ENCODE peak calls at places on chromosomes 5 and 9, in nine cellular contexts. One of them, this sample, is unnamed.

GRCh38 chr5:58958701-58959100 is 375.8 kb downstream of the RAB3C start:
- DNase-seq in spleen: no peak
- DNase-seq in WERI-Rb-1: no peak
- DNase-seq in prostate gland: no peak
- DNase-seq in right atrium auricular region: no peak
- DNase-seq in lower lobe of right lung: no peak
- DNase-seq in K562: no peak
- DNase-seq in OCI-LY7: no peak
- DNase-seq in psoas muscle: no peak
- DNase-seq in this sample: no peak

GRCh38 chr5:93126634-93127033 is 454.4 kb downstream of the NR2F1-AS1 start:
- DNase-seq in spleen: no peak
- DNase-seq in WERI-Rb-1: no peak
- DNase-seq in prostate gland: no peak
- DNase-seq in right atrium auricular region: no peak
- DNase-seq in lower lobe of right lung: no peak
- DNase-seq in K562: no peak
- DNase-seq in OCI-LY7: no peak
- DNase-seq in psoas muscle: no peak
- DNase-seq in this sample: no peak

GRCh38 chr5:89042746-89043145 is 159.8 kb upstream of the MEF2C start:
- DNase-seq in spleen: no peak
- DNase-seq in WERI-Rb-1: no peak
- DNase-seq in prostate gland: no peak
- DNase-seq in right atrium auricular region: no peak
- DNase-seq in lower lobe of right lung: no peak
- DNase-seq in K562: peak
- DNase-seq in OCI-LY7: no peak
- DNase-seq in psoas muscle: no peak
- DNase-seq in this sample: no peak

GRCh38 chr5:75463726-75464125 is 47.7 kb downstream of the CERT1 start:
- DNase-seq in spleen: no peak
- DNase-seq in WERI-Rb-1: no peak
- DNase-seq in prostate gland: no peak
- DNase-seq in right atrium auricular region: no peak
- DNase-seq in lower lobe of right lung: no peak
- DNase-seq in K562: no peak
- DNase-seq in OCI-LY7: peak
- DNase-seq in psoas muscle: no peak
- DNase-seq in this sample: no peak

GRCh38 chr9:104747565-104748358 is at the start of gene NIPSNAP3A:
- DNase-seq in spleen: peak
- DNase-seq in WERI-Rb-1: peak
- DNase-seq in prostate gland: peak
- DNase-seq in right atrium auricular region: peak
- DNase-seq in lower lobe of right lung: peak
- DNase-seq in K562: peak
- DNase-seq in OCI-LY7: peak
- DNase-seq in psoas muscle: peak
- DNase-seq in this sample: peak

GRCh38 chr9:38067892-38068615 is 973 bp downstream of the SHB start:
- DNase-seq in spleen: peak
- DNase-seq in WERI-Rb-1: no peak
- DNase-seq in prostate gland: no peak
- DNase-seq in right atrium auricular region: no peak
- DNase-seq in lower lobe of right lung: peak
- DNase-seq in K562: no peak
- DNase-seq in OCI-LY7: no peak
- DNase-seq in psoas muscle: peak
- DNase-seq in this sample: no peak

GRCh38 chr5:103849934-103850333 is 287.3 kb upstream of the NUDT12 start:
- DNase-seq in spleen: no peak
- DNase-seq in WERI-Rb-1: no peak
- DNase-seq in prostate gland: no peak
- DNase-seq in right atrium auricular region: no peak
- DNase-seq in lower lobe of right lung: no peak
- DNase-seq in K562: no peak
- DNase-seq in OCI-LY7: no peak
- DNase-seq in psoas muscle: no peak
- DNase-seq in this sample: peak

GRCh38 chr9:78584589-78584988 is 287.7 kb downstream of the PSAT1 start:
- DNase-seq in spleen: no peak
- DNase-seq in WERI-Rb-1: no peak
- DNase-seq in prostate gland: no peak
- DNase-seq in right atrium auricular region: no peak
- DNase-seq in lower lobe of right lung: no peak
- DNase-seq in K562: no peak
- DNase-seq in OCI-LY7: no peak
- DNase-seq in psoas muscle: no peak
- DNase-seq in this sample: no peak

GRCh38 chr5:141783599-141784296 is 94.5 kb downstream of the PCDH1 start:
- DNase-seq in spleen: no peak
- DNase-seq in WERI-Rb-1: peak
- DNase-seq in prostate gland: no peak
- DNase-seq in right atrium auricular region: no peak
- DNase-seq in lower lobe of right lung: no peak
- DNase-seq in K562: no peak
- DNase-seq in OCI-LY7: no peak
- DNase-seq in psoas muscle: no peak
- DNase-seq in this sample: no peak

GRCh38 chr5:137622850-137623249 is 113.0 kb downstream of the KLHL3 start:
- DNase-seq in spleen: no peak
- DNase-seq in WERI-Rb-1: no peak
- DNase-seq in prostate gland: peak
- DNase-seq in right atrium auricular region: peak
- DNase-seq in lower lobe of right lung: peak
- DNase-seq in K562: no peak
- DNase-seq in OCI-LY7: no peak
- DNase-seq in psoas muscle: peak
- DNase-seq in this sample: no peak

GRCh38 chr5:139051392-139051791 is 146.8 kb downstream of the SIL1 start:
- DNase-seq in spleen: no peak
- DNase-seq in WERI-Rb-1: no peak
- DNase-seq in prostate gland: no peak
- DNase-seq in right atrium auricular region: no peak
- DNase-seq in lower lobe of right lung: no peak
- DNase-seq in K562: no peak
- DNase-seq in OCI-LY7: no peak
- DNase-seq in psoas muscle: no peak
- DNase-seq in this sample: no peak

GRCh38 chr5:68964679-68965078 is 129.1 kb upstream of the SLC30A5 start:
- DNase-seq in spleen: no peak
- DNase-seq in WERI-Rb-1: no peak
- DNase-seq in prostate gland: no peak
- DNase-seq in right atrium auricular region: no peak
- DNase-seq in lower lobe of right lung: no peak
- DNase-seq in K562: no peak
- DNase-seq in OCI-LY7: no peak
- DNase-seq in psoas muscle: no peak
- DNase-seq in this sample: no peak

GRCh38 chr9:88533951-88534455 is 975 bp upstream of the NXNL2 start:
- DNase-seq in spleen: peak
- DNase-seq in WERI-Rb-1: no peak
- DNase-seq in prostate gland: no peak
- DNase-seq in right atrium auricular region: no peak
- DNase-seq in lower lobe of right lung: peak
- DNase-seq in K562: peak
- DNase-seq in OCI-LY7: no peak
- DNase-seq in psoas muscle: peak
- DNase-seq in this sample: peak

GRCh38 chr9:131521822-131522221 is 9.2 kb downstream of the UCK1 start:
- DNase-seq in spleen: no peak
- DNase-seq in WERI-Rb-1: no peak
- DNase-seq in prostate gland: no peak
- DNase-seq in right atrium auricular region: no peak
- DNase-seq in lower lobe of right lung: no peak
- DNase-seq in K562: no peak
- DNase-seq in OCI-LY7: no peak
- DNase-seq in psoas muscle: no peak
- DNase-seq in this sample: no peak

GRCh38 chr9:83509372-83509771 is 28.8 kb downstream of the FRMD3 start:
- DNase-seq in spleen: no peak
- DNase-seq in WERI-Rb-1: no peak
- DNase-seq in prostate gland: no peak
- DNase-seq in right atrium auricular region: no peak
- DNase-seq in lower lobe of right lung: no peak
- DNase-seq in K562: no peak
- DNase-seq in OCI-LY7: no peak
- DNase-seq in psoas muscle: no peak
- DNase-seq in this sample: peak

GRCh38 chr5:40781843-40782409 is 16.2 kb downstream of the PRKAA1 start:
- DNase-seq in spleen: no peak
- DNase-seq in WERI-Rb-1: no peak
- DNase-seq in prostate gland: no peak
- DNase-seq in right atrium auricular region: no peak
- DNase-seq in lower lobe of right lung: no peak
- DNase-seq in K562: no peak
- DNase-seq in OCI-LY7: no peak
- DNase-seq in psoas muscle: peak
- DNase-seq in this sample: peak

GRCh38 chr5:56585973-56586740 is 229.2 kb upstream of the MAP3K1 start:
- DNase-seq in spleen: peak
- DNase-seq in WERI-Rb-1: no peak
- DNase-seq in prostate gland: peak
- DNase-seq in right atrium auricular region: peak
- DNase-seq in lower lobe of right lung: no peak
- DNase-seq in K562: no peak
- DNase-seq in OCI-LY7: no peak
- DNase-seq in psoas muscle: peak
- DNase-seq in this sample: peak

DNA sequence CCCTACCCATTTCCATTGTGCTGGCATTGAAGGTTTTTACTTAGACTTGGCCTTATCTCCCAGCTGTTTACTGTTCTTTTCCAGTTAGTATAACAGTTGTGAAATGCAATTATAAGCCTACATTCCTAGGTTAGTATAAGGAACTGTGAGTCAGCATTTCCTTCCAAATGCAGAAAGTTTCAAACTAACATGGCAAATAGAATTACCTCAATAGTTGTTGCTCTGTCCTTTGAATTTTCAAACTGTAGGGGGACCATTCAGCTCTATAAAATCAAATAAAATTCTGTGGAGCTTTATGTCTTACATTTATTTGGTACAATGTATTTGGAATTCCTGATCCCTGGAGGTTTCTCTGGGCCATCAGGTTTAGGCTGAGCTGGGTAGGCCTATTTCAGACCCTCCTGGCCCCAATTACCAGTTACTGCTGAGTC is 47.2 kb downstream of the ARHGEF28 start:
- DNase-seq in spleen: no peak
- DNase-seq in WERI-Rb-1: no peak
- DNase-seq in prostate gland: no peak
- DNase-seq in right atrium auricular region: no peak
- DNase-seq in lower lobe of right lung: no peak
- DNase-seq in K562: peak
- DNase-seq in OCI-LY7: no peak
- DNase-seq in psoas muscle: no peak
- DNase-seq in this sample: peak
- TF ChIP-seq CTCF in spleen: no peak
- TF ChIP-seq CTCF in WERI-Rb-1: no peak
- TF ChIP-seq CTCF in prostate gland: no peak
- TF ChIP-seq CTCF in right atrium auricular region: no peak
- TF ChIP-seq CTCF in lower lobe of right lung: no peak
- TF ChIP-seq CTCF in K562: no peak
- TF ChIP-seq CTCF in OCI-LY7: no peak
- TF ChIP-seq CTCF in psoas muscle: no peak
- TF ChIP-seq CTCF in this sample: peak

DNA sequence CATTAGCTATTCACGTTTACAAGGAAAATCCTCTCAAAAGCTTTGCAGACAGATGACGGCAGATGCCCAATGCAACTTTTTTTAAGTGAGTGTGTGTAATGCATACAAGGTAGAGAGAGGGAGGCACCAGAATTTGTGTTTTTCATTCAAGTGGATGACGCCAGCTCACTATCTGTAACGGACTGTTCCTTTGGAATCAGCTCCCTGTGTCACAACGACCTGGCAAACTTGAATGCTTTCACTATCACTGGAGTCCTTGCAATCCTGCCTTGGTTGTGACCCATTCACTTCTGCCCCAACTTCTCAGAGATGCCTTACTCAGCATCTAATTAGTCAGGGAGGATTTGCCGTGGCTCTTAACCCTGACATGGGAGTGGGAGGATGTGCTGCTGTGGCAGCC is 148.5 kb downstream of the BNC2 start:
- DNase-seq in spleen: no peak
- DNase-seq in WERI-Rb-1: no peak
- DNase-seq in prostate gland: peak
- DNase-seq in right atrium auricular region: peak
- DNase-seq in lower lobe of right lung: no peak
- DNase-seq in K562: no peak
- DNase-seq in OCI-LY7: no peak
- DNase-seq in psoas muscle: peak
- DNase-seq in this sample: peak
- H3K4me3 ChIP-seq in spleen: no peak
- H3K4me3 ChIP-seq in WERI-Rb-1: no peak
- H3K4me3 ChIP-seq in prostate gland: no peak
- H3K4me3 ChIP-seq in right atrium auricular region: no peak
- H3K4me3 ChIP-seq in lower lobe of right lung: no peak
- H3K4me3 ChIP-seq in K562: no peak
- H3K4me3 ChIP-seq in OCI-LY7: no peak
- H3K4me3 ChIP-seq in psoas muscle: peak
- H3K4me3 ChIP-seq in this sample: no peak

GRCh38 chr5:95878417-95879323 is 56.1 kb upstream of the GLRX start:
- DNase-seq in spleen: no peak
- DNase-seq in WERI-Rb-1: no peak
- DNase-seq in prostate gland: no peak
- DNase-seq in right atrium auricular region: no peak
- DNase-seq in lower lobe of right lung: no peak
- DNase-seq in K562: no peak
- DNase-seq in OCI-LY7: no peak
- DNase-seq in psoas muscle: no peak
- DNase-seq in this sample: no peak
- TF ChIP-seq CTCF in spleen: no peak
- TF ChIP-seq CTCF in WERI-Rb-1: no peak
- TF ChIP-seq CTCF in prostate gland: no peak
- TF ChIP-seq CTCF in right atrium auricular region: no peak
- TF ChIP-seq CTCF in lower lobe of right lung: no peak
- TF ChIP-seq CTCF in K562: no peak
- TF ChIP-seq CTCF in OCI-LY7: no peak
- TF ChIP-seq CTCF in psoas muscle: no peak
- TF ChIP-seq CTCF in this sample: no peak

DNA sequence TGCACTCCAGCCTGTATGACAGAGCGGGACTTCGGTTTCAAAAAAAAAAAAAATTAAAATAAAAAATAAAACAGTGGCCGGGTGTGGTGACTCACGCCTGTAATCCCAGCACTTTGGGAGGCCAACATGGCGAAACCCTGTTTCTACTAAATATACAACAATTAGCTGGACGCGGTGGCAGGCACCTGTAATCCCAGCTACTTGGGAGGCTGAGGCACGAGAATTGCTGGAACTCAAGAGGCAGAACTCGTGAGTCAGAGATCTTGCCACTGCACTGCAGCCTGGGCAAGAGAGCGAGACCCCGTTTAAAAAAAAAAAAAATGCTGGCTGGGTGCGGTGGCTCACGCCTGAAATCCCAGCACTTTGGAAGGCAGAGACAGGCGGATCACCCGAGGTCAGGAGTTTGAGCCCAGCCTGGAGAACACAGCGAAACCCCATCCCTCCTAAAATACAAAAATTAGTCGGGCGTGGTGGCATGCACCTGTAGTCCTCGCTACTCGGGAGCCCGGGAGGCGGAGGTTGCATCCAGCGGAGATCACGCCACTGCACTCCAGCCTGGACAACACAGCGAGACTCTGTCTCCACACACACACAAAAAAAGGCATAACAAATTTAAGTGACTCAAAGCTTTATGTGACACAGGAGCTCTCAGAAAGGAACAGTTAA is 1.5 kb upstream of the NPM1 start:
- DNase-seq in spleen: peak
- DNase-seq in WERI-Rb-1: no peak
- DNase-seq in prostate gland: no peak
- DNase-seq in right atrium auricular region: no peak
- DNase-seq in lower lobe of right lung: peak
- DNase-seq in K562: no peak
- DNase-seq in OCI-LY7: no peak
- DNase-seq in psoas muscle: no peak
- DNase-seq in this sample: no peak
- H3K4me3 ChIP-seq in spleen: no peak
- H3K4me3 ChIP-seq in WERI-Rb-1: no peak
- H3K4me3 ChIP-seq in prostate gland: no peak
- H3K4me3 ChIP-seq in right atrium auricular region: no peak
- H3K4me3 ChIP-seq in lower lobe of right lung: no peak
- H3K4me3 ChIP-seq in K562: no peak
- H3K4me3 ChIP-seq in OCI-LY7: peak
- H3K4me3 ChIP-seq in psoas muscle: no peak
- H3K4me3 ChIP-seq in this sample: no peak